ENCODE peak calls at places on chromosomes 7 and 10, in five cellular contexts. H, J, A, O and L are unnamed samples.

GRCh38 chr7:129343099-129343700 is 91.0 kb upstream of the STRIP2 start:
- DNase-seq in H (no peak), J (peak), A (no peak), O (no peak), L (peak)

GRCh38 chr7:85587777-85588176 is 400.9 kb upstream of the SEMA3D start:
- DNase-seq in H (no peak), J (no peak), A (no peak), O (no peak), L (no peak)

GRCh38 chr7:22936246-22936645 is 77.7 kb downstream of the HYCC1 start:
- DNase-seq in H (no peak), J (no peak), A (no peak), O (no peak), L (no peak)

GRCh38 chr7:18352339-18353255 is 143.0 kb upstream of the HDAC9 start:
- DNase-seq in H (no peak), J (peak), A (peak), O (peak), L (no peak)

GRCh38 chr7:119452401-119452800 is 820.6 kb upstream of the KCND2 start:
- DNase-seq in H (no peak), J (no peak), A (no peak), O (no peak), L (no peak)

GRCh38 chr10:1489801-1490200 is 247.5 kb downstream of the ADARB2 start:
- DNase-seq in H (no peak), J (no peak), A (no peak), O (no peak), L (no peak)

GRCh38 chr10:113753020-113753692 is 1.7 kb downstream of the PLEKHS1 start:
- DNase-seq in H (no peak), J (no peak), A (no peak), O (peak), L (no peak)

GRCh38 chr7:48389977-48390376 is 218.7 kb downstream of the ABCA13 start:
- DNase-seq in H (no peak), J (peak), A (no peak), O (peak), L (no peak)

GRCh38 chr7:76408121-76408560 is 1.4 kb downstream of the SSC4D start:
- DNase-seq in H (no peak), J (no peak), A (no peak), O (no peak), L (no peak)

GRCh38 chr10:29397221-29397620 is 108.4 kb downstream of the LYZL1 start:
- DNase-seq in H (no peak), J (no peak), A (no peak), O (no peak), L (no peak)
- H3K4me3 ChIP-seq in H (no peak), J (no peak), A (no peak), O (no peak), L (no peak)

DNA sequence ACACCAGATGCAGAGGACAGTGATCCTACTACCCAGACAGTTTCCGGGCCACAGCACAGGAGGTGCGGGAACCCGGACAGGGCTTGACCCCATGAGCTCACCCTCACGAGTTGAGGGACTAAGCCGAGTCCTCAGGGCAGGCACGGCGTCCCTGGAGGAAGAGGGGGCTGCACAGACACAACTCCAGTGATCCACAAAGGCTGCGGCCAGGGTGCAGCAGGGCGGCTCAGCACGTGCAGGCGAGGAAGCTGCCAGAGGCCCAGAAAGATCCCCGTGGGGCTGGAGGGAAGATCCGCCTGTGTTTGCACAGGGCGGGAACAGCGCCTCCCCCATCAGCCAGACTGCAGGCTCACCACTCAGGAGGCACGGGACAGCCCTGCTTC is 45.9 kb upstream of the TMEM72 start:
- DNase-seq in H (no peak), J (peak), A (no peak), O (no peak), L (no peak)
- H3K4me3 ChIP-seq in H (peak), J (no peak), A (no peak), O (no peak), L (no peak)

GRCh38 chr7:92827464-92827863 is 8.9 kb downstream of the CDK6 start:
- DNase-seq in H (no peak), J (no peak), A (no peak), O (no peak), L (no peak)

GRCh38 chr7:92832623-92833023 is 3.8 kb downstream of the CDK6 start:
- DNase-seq in H (no peak), J (no peak), A (no peak), O (no peak), L (no peak)

GRCh38 chr7:92831716-92832622 is 4.4 kb downstream of the CDK6 start:
- DNase-seq in H (no peak), J (peak), A (peak), O (peak), L (no peak)

GRCh38 chr7:92830532-92831110 is 5.8 kb downstream of the CDK6 start:
- DNase-seq in H (no peak), J (no peak), A (no peak), O (no peak), L (no peak)

DNA sequence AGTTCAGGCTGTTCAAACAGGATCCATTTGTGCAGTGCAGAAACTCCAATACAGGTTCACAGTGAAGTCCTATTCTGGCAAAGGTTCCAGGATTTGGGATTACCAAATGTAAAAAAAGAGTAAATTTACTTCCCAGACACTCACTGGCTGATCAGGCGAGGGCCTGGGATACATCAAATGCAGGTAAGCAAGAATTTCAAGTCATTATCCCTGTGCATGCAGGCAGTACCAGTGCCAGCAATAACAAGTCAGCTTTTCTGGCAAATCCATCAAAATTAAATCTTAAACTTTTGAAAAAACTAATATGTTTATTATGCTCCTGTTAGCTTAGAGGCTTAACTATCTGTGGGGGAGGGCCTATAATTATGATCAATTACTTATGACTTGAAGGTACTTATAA is 6.3 kb downstream of the CDK6 start:
- DNase-seq in H (no peak), J (no peak), A (no peak), O (no peak), L (no peak)
- H3K4me3 ChIP-seq in H (no peak), J (no peak), A (no peak), O (no peak), L (no peak)

DNA sequence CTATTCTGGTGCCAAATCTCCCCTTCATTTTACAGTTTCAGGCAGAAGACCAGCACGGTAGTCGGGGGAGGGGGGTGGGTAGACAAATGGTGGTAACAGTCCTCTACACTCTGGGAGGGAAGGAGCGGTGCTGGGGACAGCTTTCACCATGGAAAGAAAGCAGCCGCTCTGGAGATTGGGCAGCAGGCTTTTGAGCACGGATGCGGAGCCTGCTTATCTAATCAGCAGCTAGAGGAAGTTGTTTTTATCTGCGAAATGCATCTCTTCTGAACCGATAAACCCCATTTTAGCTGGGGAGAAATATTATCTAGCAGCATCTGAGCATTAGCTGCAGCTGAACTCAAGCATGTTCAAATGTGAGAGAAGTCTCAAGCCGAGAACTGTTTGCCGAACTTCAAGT is 28.8 kb downstream of the IKZF1 start:
- DNase-seq in H (no peak), J (no peak), A (no peak), O (no peak), L (no peak)
- H3K4me3 ChIP-seq in H (no peak), J (no peak), A (no peak), O (no peak), L (peak)

GRCh38 chr10:30057421-30057841 is 2.0 kb downstream of the JCAD start:
- DNase-seq in H (no peak), J (peak), A (peak), O (no peak), L (no peak)
- H3K4me3 ChIP-seq in H (peak), J (peak), A (peak), O (peak), L (no peak)